ENCODE peak calls at places on chromosomes 11 and 22, in five cellular contexts. One of them, this sample, is unnamed. For H3K4me1, the result is how much of the 10 kb centered on the place peaks cover.

GRCh38 chr11:28228196-28228595 is 120.0 kb downstream of the METTL15 start:
- DNase-seq in Peyer's patch: no peak
- DNase-seq in pancreas: no peak
- DNase-seq in DND-41: no peak
- DNase-seq in HCT116: no peak
- DNase-seq in this sample: peak

GRCh38 chr11:118699508-118700220 is 20.2 kb upstream of the TREH start:
- DNase-seq in Peyer's patch: peak
- DNase-seq in pancreas: no peak
- DNase-seq in DND-41: peak
- DNase-seq in HCT116: no peak
- DNase-seq in this sample: no peak

GRCh38 chr11:67120881-67121710 is 2.0 kb downstream of the KDM2A start:
- DNase-seq in Peyer's patch: peak
- DNase-seq in pancreas: no peak
- DNase-seq in DND-41: no peak
- DNase-seq in HCT116: no peak
- DNase-seq in this sample: peak

GRCh38 chr22:40668611-40669390 is 10.5 kb upstream of the MCHR1 start:
- DNase-seq in Peyer's patch: no peak
- DNase-seq in pancreas: no peak
- DNase-seq in DND-41: no peak
- DNase-seq in HCT116: peak
- DNase-seq in this sample: peak

GRCh38 chr22:29093980-29094379 is 21.1 kb downstream of the KREMEN1 start:
- DNase-seq in Peyer's patch: no peak
- DNase-seq in pancreas: no peak
- DNase-seq in DND-41: no peak
- DNase-seq in HCT116: no peak
- DNase-seq in this sample: no peak

GRCh38 chr11:43508511-43508918 is 149.8 kb downstream of the TTC17 start:
- DNase-seq in Peyer's patch: no peak
- DNase-seq in pancreas: no peak
- DNase-seq in DND-41: peak
- DNase-seq in HCT116: no peak
- DNase-seq in this sample: peak

GRCh38 chr11:87892291-87892690 is 283.0 kb downstream of the RAB38 start:
- DNase-seq in Peyer's patch: no peak
- DNase-seq in pancreas: no peak
- DNase-seq in DND-41: no peak
- DNase-seq in HCT116: no peak
- DNase-seq in this sample: no peak

GRCh38 chr11:36774603-36775002 is 176.6 kb upstream of the RAG2 start:
- DNase-seq in Peyer's patch: no peak
- DNase-seq in pancreas: no peak
- DNase-seq in DND-41: no peak
- DNase-seq in HCT116: no peak
- DNase-seq in this sample: peak

GRCh38 chr22:49786976-49787843 is 40.5 kb downstream of the BRD1 start:
- DNase-seq in Peyer's patch: no peak
- DNase-seq in pancreas: no peak
- DNase-seq in DND-41: no peak
- DNase-seq in HCT116: no peak
- DNase-seq in this sample: no peak

GRCh38 chr11:62081378-62082291 is 42.2 kb upstream of the INCENP start:
- DNase-seq in Peyer's patch: peak
- DNase-seq in pancreas: peak
- DNase-seq in DND-41: peak
- DNase-seq in HCT116: peak
- DNase-seq in this sample: no peak

GRCh38 chr11:556175-556699 is 4.3 kb downstream of the LMNTD2 start:
- DNase-seq in Peyer's patch: no peak
- DNase-seq in pancreas: no peak
- DNase-seq in DND-41: no peak
- DNase-seq in HCT116: no peak
- DNase-seq in this sample: no peak

GRCh38 chr11:34161812-34162506 is 56.5 kb downstream of the NAT10 start:
- DNase-seq in Peyer's patch: no peak
- DNase-seq in pancreas: no peak
- DNase-seq in DND-41: no peak
- DNase-seq in HCT116: no peak
- DNase-seq in this sample: no peak

GRCh38 chr22:27135582-27135981 is 478.2 kb downstream of the MIAT start:
- DNase-seq in Peyer's patch: no peak
- DNase-seq in pancreas: no peak
- DNase-seq in DND-41: no peak
- DNase-seq in HCT116: no peak
- DNase-seq in this sample: peak
- H3K27ac ChIP-seq in Peyer's patch: no peak
- H3K27ac ChIP-seq in pancreas: no peak
- H3K27ac ChIP-seq in DND-41: no peak
- H3K27ac ChIP-seq in HCT116: no peak
- H3K27ac ChIP-seq in this sample: no peak

DNA sequence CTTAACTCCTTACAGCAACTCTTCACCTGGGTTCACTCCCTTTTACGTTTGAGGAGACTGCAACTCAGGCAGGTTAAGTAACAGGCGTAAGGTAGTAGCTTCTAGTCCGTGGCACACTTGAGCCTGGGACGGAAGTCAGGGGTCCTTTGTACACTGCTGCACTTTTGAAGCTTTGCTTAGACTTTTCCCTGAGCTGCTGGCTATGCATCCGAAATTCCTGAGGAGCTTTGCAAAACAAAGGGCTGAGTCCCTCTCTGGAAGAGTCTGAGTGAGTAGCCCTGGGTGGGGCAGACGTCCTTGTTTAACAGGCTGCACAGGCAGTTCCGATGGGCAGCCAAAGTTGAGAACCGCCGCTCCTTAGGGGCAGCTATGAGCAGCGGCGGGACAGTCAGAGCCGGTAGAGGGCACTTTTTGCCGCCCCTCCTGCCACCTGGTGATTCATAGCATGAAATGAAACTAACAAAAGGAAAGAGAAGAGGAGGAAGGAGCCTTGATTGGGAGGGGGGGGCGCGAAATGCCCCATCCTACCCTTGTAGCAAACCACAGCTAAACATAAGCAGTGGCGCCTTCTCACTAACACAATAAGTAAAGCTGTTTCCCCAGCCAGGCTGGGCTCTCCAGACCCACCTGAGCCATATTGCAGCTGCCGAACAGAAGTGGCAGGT is 1.4 kb downstream of the TMEM109 start:
- DNase-seq in Peyer's patch: peak
- DNase-seq in pancreas: peak
- DNase-seq in DND-41: peak
- DNase-seq in HCT116: peak
- DNase-seq in this sample: peak
- H3K4me1 ChIP-seq in Peyer's patch: under half
- H3K4me1 ChIP-seq in pancreas: under half
- H3K4me1 ChIP-seq in DND-41: under half
- H3K4me1 ChIP-seq in HCT116: under half
- H3K4me1 ChIP-seq in this sample: under half

DNA sequence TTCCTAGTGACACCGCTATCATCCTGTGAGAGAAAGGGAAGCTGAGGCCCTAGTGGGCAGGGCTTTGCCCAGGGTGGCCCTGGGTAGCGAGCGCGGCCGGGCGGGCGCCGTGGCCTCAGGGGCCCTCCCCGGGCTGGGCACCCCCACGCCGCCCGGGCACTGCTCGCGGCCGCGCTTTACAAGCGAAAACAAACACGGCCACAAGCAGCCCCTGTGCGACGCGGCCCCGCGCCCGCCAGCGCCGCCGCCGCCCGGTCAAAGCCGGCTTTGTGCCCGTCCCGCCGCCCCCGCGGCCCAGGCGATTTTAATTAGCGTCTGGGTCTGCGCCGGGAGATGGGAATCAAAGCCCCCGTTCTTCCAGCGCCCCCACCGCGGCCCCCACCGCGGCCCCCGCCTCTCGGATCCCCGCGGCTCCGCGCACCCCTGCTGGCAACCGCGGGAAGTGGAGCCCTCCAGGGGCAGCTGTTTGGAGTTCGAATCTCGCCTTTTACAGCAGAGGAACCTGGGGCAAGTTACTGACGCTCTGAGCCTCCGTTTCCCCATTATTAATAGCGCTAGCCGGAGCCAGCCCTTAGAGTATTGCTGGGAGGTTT is 47.9 kb downstream of the CHRDL2 start:
- DNase-seq in Peyer's patch: no peak
- DNase-seq in pancreas: no peak
- DNase-seq in DND-41: no peak
- DNase-seq in HCT116: no peak
- DNase-seq in this sample: no peak
- TF ChIP-seq CTCF in Peyer's patch: peak
- TF ChIP-seq CTCF in pancreas: peak
- TF ChIP-seq CTCF in DND-41: no peak
- TF ChIP-seq CTCF in HCT116: no peak
- TF ChIP-seq CTCF in this sample: peak

DNA sequence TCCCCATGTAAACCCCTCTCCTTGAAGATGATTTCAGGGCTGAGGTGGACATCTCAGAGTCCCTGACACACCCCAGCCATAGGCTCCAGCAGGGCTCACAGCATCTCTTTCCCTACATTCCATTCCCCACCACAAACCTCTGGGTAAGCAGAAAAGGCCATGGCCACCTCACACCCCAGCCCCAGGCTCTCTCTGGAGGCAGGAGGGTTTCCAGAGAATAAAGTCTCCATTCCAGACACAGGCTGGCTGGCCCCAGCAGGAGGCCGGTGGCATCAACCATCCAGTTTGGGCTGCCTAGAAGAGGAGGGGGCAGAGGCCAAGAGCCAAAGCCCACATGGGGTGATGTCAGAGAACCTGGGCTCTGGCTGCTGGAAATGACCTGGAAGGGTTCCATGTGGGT is 61.4 kb downstream of the TP53I11 start:
- DNase-seq in Peyer's patch: no peak
- DNase-seq in pancreas: no peak
- DNase-seq in DND-41: no peak
- DNase-seq in HCT116: no peak
- DNase-seq in this sample: no peak
- H3K27ac ChIP-seq in Peyer's patch: no peak
- H3K27ac ChIP-seq in pancreas: no peak
- H3K27ac ChIP-seq in DND-41: no peak
- H3K27ac ChIP-seq in HCT116: no peak
- H3K27ac ChIP-seq in this sample: no peak

GRCh38 chr11:122714021-122714420 is 58.5 kb downstream of the UBASH3B start:
- DNase-seq in Peyer's patch: no peak
- DNase-seq in pancreas: no peak
- DNase-seq in DND-41: no peak
- DNase-seq in HCT116: no peak
- DNase-seq in this sample: no peak
- H3K4me1 ChIP-seq in Peyer's patch: under half
- H3K4me1 ChIP-seq in pancreas: under half
- H3K4me1 ChIP-seq in DND-41: half or more
- H3K4me1 ChIP-seq in HCT116: under half
- H3K4me1 ChIP-seq in this sample: under half